ENCODE peak calls at places on chromosomes 2 and 18, in seven cellular contexts. S is GM12865; B is hypothalamus; H is activated T-cell treated with anti-CD3 and anti-CD28 coated beads for 24 hours; R is left lobe of liver; A is CD4-positive, alpha-beta T cell; Y is stimulated activated CD4-positive, alpha-beta T cell treated with anti-CD3 and anti-CD28 coated beads, Interleukin-2, amount 100 ng/mL, for 48 hours. E is an unnamed sample.

GRCh38 chr2:43212931-43213330 is 13.5 kb downstream of the ZFP36L2 start:
- DNase-seq in S (no peak), B (peak; percentile 48), H (no peak), R (no peak), A (no peak), Y (no peak), E (no peak)

GRCh38 chr18:22467760-22468553 is 50.2 kb upstream of the CTAGE1 start:
- DNase-seq in S (no peak), B (no peak), H (no peak), R (no peak), A (no peak), Y (no peak), E (no peak)

GRCh38 chr2:11710632-11711381 is 35.6 kb upstream of the LPIN1 start:
- DNase-seq in S (no peak), B (no peak), H (no peak), R (no peak), A (no peak), Y (no peak), E (no peak)

GRCh38 chr18:58239879-58240278 is 195.9 kb downstream of the NEDD4L start:
- DNase-seq in S (no peak), B (no peak), H (no peak), R (no peak), A (no peak), Y (no peak), E (no peak)

GRCh38 chr18:79926306-79926705 is 25.1 kb downstream of the SLC66A2 start:
- DNase-seq in S (no peak), B (no peak), H (no peak), R (peak; percentile 30), A (no peak), Y (no peak), E (no peak)

GRCh38 chr2:46296840-46297545 is at the start of gene EPAS1:
- DNase-seq in S (peak; percentile 82), B (peak; percentile 78), H (peak; percentile 65), R (peak; percentile 97), A (peak; percentile 75), Y (peak; percentile 68), E (no peak)

GRCh38 chr2:48430528-48430927 is 99.4 kb upstream of the STON1 start:
- DNase-seq in S (no peak), B (no peak), H (no peak), R (no peak), A (no peak), Y (no peak), E (no peak)

GRCh38 chr2:77086478-77086877 is 435.7 kb downstream of the LRRTM4 start:
- DNase-seq in S (no peak), B (no peak), H (no peak), R (peak; percentile 51), A (no peak), Y (no peak), E (no peak)

GRCh38 chr2:217954469-217954868 is 48.3 kb downstream of the TNS1 start:
- DNase-seq in S (no peak), B (no peak), H (no peak), R (peak; percentile 46), A (no peak), Y (no peak), E (peak; percentile 8)

GRCh38 chr2:11914455-11914854 is 168.0 kb downstream of the LPIN1 start:
- DNase-seq in S (no peak), B (no peak), H (no peak), R (no peak), A (no peak), Y (no peak), E (no peak)

GRCh38 chr2:60260646-60261296 is 292.7 kb downstream of the BCL11A start:
- DNase-seq in S (no peak), B (no peak), H (no peak), R (no peak), A (no peak), Y (no peak), E (no peak)

GRCh38 chr18:26551217-26551708 is 2.9 kb upstream of the KCTD1 start:
- DNase-seq in S (no peak), B (no peak), H (no peak), R (no peak), A (no peak), Y (no peak), E (no peak)

GRCh38 chr2:240624950-240625621 is at the start of gene GPR35:
- DNase-seq in S (peak; percentile 77), B (no peak), H (peak; percentile 63), R (peak; percentile 44), A (peak; percentile 68), Y (peak; percentile 69), E (no peak)

GRCh38 chr2:121372082-121372481 is 87.1 kb upstream of the TFCP2L1 start:
- DNase-seq in S (no peak), B (no peak), H (no peak), R (no peak), A (no peak), Y (no peak), E (no peak)

GRCh38 chr2:6986251-6986893 is 69.2 kb downstream of the RNF144A start:
- DNase-seq in S (no peak), B (peak; percentile 39), H (no peak), R (no peak), A (no peak), Y (no peak), E (no peak)

GRCh38 chr2:71725836-71726235 is 272.5 kb downstream of the DYSF start:
- DNase-seq in S (no peak), B (no peak), H (no peak), R (no peak), A (no peak), Y (no peak), E (no peak)

GRCh38 chr2:161370981-161371380 is 45.1 kb upstream of the TBR1 start:
- DNase-seq in S (no peak), B (no peak), H (no peak), R (no peak), A (no peak), Y (no peak), E (no peak)

GRCh38 chr2:58812766-58813344 is 571.7 kb upstream of the FANCL start:
- DNase-seq in S (no peak), B (no peak), H (no peak), R (no peak), A (no peak), Y (no peak), E (no peak)

GRCh38 chr18:52716926-52717325 is 376.9 kb downstream of the DCC start:
- DNase-seq in S (peak; percentile 23), B (peak; percentile 6), H (no peak), R (peak; percentile 46), A (no peak), Y (no peak), E (no peak)

GRCh38 chr18:6775702-6776101 is 46.2 kb downstream of the ARHGAP28 start:
- DNase-seq in S (no peak), B (no peak), H (no peak), R (no peak), A (no peak), Y (no peak), E (no peak)

GRCh38 chr18:27942706-27943105 is 234.2 kb downstream of the CDH2 start:
- DNase-seq in S (no peak), B (no peak), H (no peak), R (no peak), A (no peak), Y (no peak), E (no peak)

GRCh38 chr2:42855221-42855970 is 63.0 kb upstream of the HAAO start:
- DNase-seq in S (no peak), B (no peak), H (no peak), R (no peak), A (no peak), Y (no peak), E (no peak)

GRCh38 chr2:239118675-239119211 is 270.9 kb downstream of the TWIST2 start:
- DNase-seq in S (peak; percentile 22), B (no peak), H (no peak), R (no peak), A (no peak), Y (peak; percentile 2), E (no peak)

GRCh38 chr2:115105966-115106365 is 663.5 kb downstream of the DPP10 start:
- DNase-seq in S (no peak), B (no peak), H (no peak), R (no peak), A (no peak), Y (no peak), E (no peak)

GRCh38 chr2:152637251-152637650 is 80.0 kb downstream of the PRPF40A start:
- DNase-seq in S (no peak), B (no peak), H (no peak), R (no peak), A (no peak), Y (no peak), E (no peak)

GRCh38 chr2:27973592-27973991 is 83.1 kb downstream of the BABAM2 start:
- DNase-seq in S (no peak), B (no peak), H (no peak), R (no peak), A (no peak), Y (no peak), E (no peak)

GRCh38 chr2:942775-943460 is 7.7 kb upstream of the SNTG2 start:
- DNase-seq in S (no peak), B (no peak), H (no peak), R (no peak), A (no peak), Y (no peak), E (no peak)

GRCh38 chr18:463442-464310 is 36.8 kb downstream of the COLEC12 start:
- DNase-seq in S (no peak), B (no peak), H (no peak), R (no peak), A (no peak), Y (no peak), E (no peak)

GRCh38 chr2:217890445-217890844 is 112.3 kb downstream of the TNS1 start:
- DNase-seq in S (no peak), B (no peak), H (no peak), R (no peak), A (no peak), Y (no peak), E (no peak)

GRCh38 chr2:110115291-110116032 is at the start of gene MALL:
- DNase-seq in S (no peak), B (no peak), H (no peak), R (no peak), A (no peak), Y (no peak), E (no peak)

E was measured in NCI-H2081 treated with DMSO at 0.1 percent for 48 hours.